ENCODE peak calls at places on chromosomes 13 and 19, in nine cellular contexts. B, A, S, X, E, J, D, O and N are unnamed samples.

GRCh38 chr19:15895876-15896430 is 1.9 kb downstream of the CYP4F2 start:
- DNase-seq in B (no peak), A (no peak), S (no peak), X (no peak), E (no peak), J (no peak), D (no peak), O (no peak), N (no peak)

GRCh38 chr13:113584870-113585671 is 518 bp downstream of the TFDP1 start:
- DNase-seq in B (peak), A (peak), S (no peak), X (no peak), E (no peak), J (peak), D (peak), O (peak), N (no peak)

GRCh38 chr13:70835349-70835748 is 727.1 kb upstream of the KLHL1 start:
- DNase-seq in B (no peak), A (no peak), S (no peak), X (no peak), E (no peak), J (no peak), D (no peak), O (no peak), N (no peak)

GRCh38 chr13:28753208-28753892 is 34.6 kb upstream of the SLC46A3 start:
- DNase-seq in B (peak), A (no peak), S (peak), X (peak), E (peak), J (peak), D (no peak), O (peak), N (peak)

GRCh38 chr13:50124536-50125305 is 109.5 kb downstream of the KCNRG start:
- DNase-seq in B (peak), A (peak), S (no peak), X (peak), E (no peak), J (peak), D (peak), O (peak), N (no peak)

GRCh38 chr19:4369888-4370260 is 26.5 kb downstream of the MPND start:
- DNase-seq in B (no peak), A (peak), S (no peak), X (peak), E (no peak), J (no peak), D (peak), O (no peak), N (no peak)

GRCh38 chr13:113666951-113667701 is at the start of gene GRK1:
- DNase-seq in B (no peak), A (peak), S (no peak), X (no peak), E (no peak), J (no peak), D (no peak), O (peak), N (no peak)

GRCh38 chr19:35883920-35884319 is 15.5 kb downstream of the APLP1 start:
- DNase-seq in B (no peak), A (no peak), S (no peak), X (no peak), E (no peak), J (no peak), D (no peak), O (no peak), N (no peak)

GRCh38 chr13:73248711-73249580 is 190.1 kb downstream of the KLF5 start:
- DNase-seq in B (peak), A (no peak), S (no peak), X (peak), E (no peak), J (peak), D (no peak), O (no peak), N (no peak)

GRCh38 chr19:32404213-32404938 is 1.2 kb upstream of the DPY19L3 start:
- DNase-seq in B (peak), A (no peak), S (no peak), X (no peak), E (no peak), J (peak), D (no peak), O (no peak), N (no peak)

GRCh38 chr13:69524459-69525155 is 583.0 kb upstream of the ATXN8OS start:
- DNase-seq in B (peak), A (no peak), S (no peak), X (no peak), E (no peak), J (no peak), D (no peak), O (no peak), N (no peak)

GRCh38 chr19:28136796-28137195 is 1076.2 kb downstream of the UQCRFS1 start:
- DNase-seq in B (no peak), A (no peak), S (no peak), X (no peak), E (no peak), J (no peak), D (no peak), O (no peak), N (no peak)

GRCh38 chr13:50529154-50529882 is 314.2 kb downstream of the DLEU7 start:
- DNase-seq in B (peak), A (peak), S (peak), X (peak), E (no peak), J (peak), D (no peak), O (peak), N (peak)

GRCh38 chr13:30045916-30046704 is 195.7 kb upstream of the UBL3 start:
- DNase-seq in B (peak), A (no peak), S (peak), X (peak), E (peak), J (no peak), D (no peak), O (no peak), N (no peak)

GRCh38 chr13:48231080-48231479 is 1.9 kb upstream of the ITM2B start:
- DNase-seq in B (peak), A (no peak), S (no peak), X (no peak), E (no peak), J (no peak), D (no peak), O (no peak), N (no peak)

GRCh38 chr13:79791471-79792042 is 310.6 kb downstream of the NDFIP2 start:
- DNase-seq in B (no peak), A (peak), S (no peak), X (no peak), E (no peak), J (no peak), D (no peak), O (no peak), N (no peak)

GRCh38 chr19:7200739-7201138 is 93.5 kb downstream of the INSR start:
- DNase-seq in B (no peak), A (no peak), S (no peak), X (no peak), E (no peak), J (no peak), D (no peak), O (no peak), N (no peak)

GRCh38 chr19:54477650-54478049 is 4.6 kb upstream of the CDC42EP5 start:
- DNase-seq in B (no peak), A (no peak), S (no peak), X (no peak), E (no peak), J (no peak), D (no peak), O (no peak), N (no peak)

GRCh38 chr13:94711561-94712286 is 621 bp downstream of the SOX21 start:
- DNase-seq in B (peak), A (peak), S (no peak), X (peak), E (no peak), J (peak), D (no peak), O (no peak), N (no peak)

GRCh38 chr13:99265162-99265822 is 7.1 kb upstream of the GPR18 start:
- DNase-seq in B (no peak), A (no peak), S (no peak), X (no peak), E (no peak), J (no peak), D (no peak), O (no peak), N (no peak)

GRCh38 chr19:611506-611869 is 21.8 kb downstream of the HCN2 start:
- DNase-seq in B (peak), A (no peak), S (peak), X (peak), E (peak), J (no peak), D (no peak), O (no peak), N (no peak)

GRCh38 chr13:47039106-47039505 is 142.3 kb upstream of the HTR2A start:
- DNase-seq in B (peak), A (no peak), S (peak), X (peak), E (no peak), J (no peak), D (no peak), O (no peak), N (peak)

GRCh38 chr13:42969558-42970172 is 22.4 kb downstream of the EPSTI1 start:
- DNase-seq in B (peak), A (peak), S (peak), X (peak), E (peak), J (peak), D (peak), O (peak), N (peak)

GRCh38 chr19:18385675-18386542 is at the start of gene GDF15:
- DNase-seq in B (peak), A (peak), S (peak), X (peak), E (no peak), J (peak), D (peak), O (peak), N (peak)

GRCh38 chr19:17420267-17420924 is 549 bp downstream of the MVB12A start:
- DNase-seq in B (no peak), A (peak), S (no peak), X (no peak), E (no peak), J (peak), D (peak), O (peak), N (no peak)

GRCh38 chr19:1609680-1610474 is 4.6 kb upstream of the UQCR11 start:
- DNase-seq in B (no peak), A (no peak), S (no peak), X (no peak), E (no peak), J (no peak), D (no peak), O (no peak), N (no peak)

GRCh38 chr19:35545855-35546381 is 492 bp downstream of the TMEM147 start:
- DNase-seq in B (peak), A (no peak), S (no peak), X (no peak), E (no peak), J (peak), D (peak), O (peak), N (no peak)

GRCh38 chr19:30701178-30701577 is 329.0 kb downstream of the ZNF536 start:
- DNase-seq in B (no peak), A (no peak), S (no peak), X (no peak), E (no peak), J (no peak), D (no peak), O (no peak), N (no peak)

GRCh38 chr13:86135856-86136255 is 336.6 kb upstream of the SLITRK6 start:
- DNase-seq in B (no peak), A (no peak), S (no peak), X (no peak), E (no peak), J (no peak), D (no peak), O (no peak), N (no peak)

GRCh38 chr19:49086296-49086695 is 1.0 kb downstream of the SNRNP70 start:
- DNase-seq in B (no peak), A (no peak), S (no peak), X (no peak), E (no peak), J (no peak), D (no peak), O (no peak), N (no peak)

GRCh38 chr19:900302-901111 is 7.2 kb downstream of the RNU6-9 start:
- DNase-seq in B (no peak), A (peak), S (no peak), X (no peak), E (no peak), J (no peak), D (peak), O (no peak), N (no peak)

GRCh38 chr13:110314516-110315245 is 7.6 kb downstream of the COL4A2 start:
- DNase-seq in B (no peak), A (no peak), S (no peak), X (no peak), E (no peak), J (no peak), D (no peak), O (peak), N (no peak)

GRCh38 chr19:56927791-56928207 is 87.3 kb upstream of the PEG3 start:
- DNase-seq in B (no peak), A (no peak), S (no peak), X (no peak), E (no peak), J (no peak), D (no peak), O (no peak), N (no peak)

GRCh38 chr19:28076628-28077027 is 1136.3 kb downstream of the UQCRFS1 start:
- DNase-seq in B (no peak), A (no peak), S (no peak), X (no peak), E (no peak), J (no peak), D (no peak), O (no peak), N (no peak)

GRCh38 chr19:21569497-21569870 is 64.1 kb downstream of the ZNF429 start:
- DNase-seq in B (peak), A (no peak), S (no peak), X (no peak), E (no peak), J (no peak), D (no peak), O (peak), N (peak)

GRCh38 chr19:5691930-5692784 is 2.1 kb downstream of the RPL36 start:
- DNase-seq in B (no peak), A (peak), S (no peak), X (no peak), E (no peak), J (no peak), D (peak), O (no peak), N (no peak)

GRCh38 chr13:48976677-48977625 is 1.2 kb downstream of the FNDC3A start:
- DNase-seq in B (peak), A (no peak), S (no peak), X (peak), E (no peak), J (no peak), D (peak), O (no peak), N (no peak)

GRCh38 chr19:8573316-8573715 is 3.9 kb downstream of the MYO1F start:
- DNase-seq in B (no peak), A (no peak), S (no peak), X (no peak), E (no peak), J (no peak), D (no peak), O (no peak), N (no peak)
- TF ChIP-seq CTCF in B (no peak), A (no peak), S (no peak), X (no peak), E (no peak), J (no peak), D (no peak), O (no peak), N (no peak)

GRCh38 chr13:44626176-44626575 is 50.0 kb upstream of the TSC22D1 start:
- DNase-seq in B (no peak), A (no peak), S (no peak), X (no peak), E (no peak), J (no peak), D (no peak), O (no peak), N (no peak)
- TF ChIP-seq CTCF in B (no peak), A (no peak), S (no peak), X (no peak), E (no peak), J (no peak), D (no peak), O (no peak), N (no peak)

GRCh38 chr19:43774103-43774939 is 6.5 kb downstream of the KCNN4 start:
- DNase-seq in B (peak), A (peak), S (peak), X (peak), E (no peak), J (no peak), D (no peak), O (no peak), N (no peak)
- TF ChIP-seq CTCF in B (peak), A (no peak), S (peak), X (peak), E (peak), J (no peak), D (no peak), O (peak), N (peak)

DNA sequence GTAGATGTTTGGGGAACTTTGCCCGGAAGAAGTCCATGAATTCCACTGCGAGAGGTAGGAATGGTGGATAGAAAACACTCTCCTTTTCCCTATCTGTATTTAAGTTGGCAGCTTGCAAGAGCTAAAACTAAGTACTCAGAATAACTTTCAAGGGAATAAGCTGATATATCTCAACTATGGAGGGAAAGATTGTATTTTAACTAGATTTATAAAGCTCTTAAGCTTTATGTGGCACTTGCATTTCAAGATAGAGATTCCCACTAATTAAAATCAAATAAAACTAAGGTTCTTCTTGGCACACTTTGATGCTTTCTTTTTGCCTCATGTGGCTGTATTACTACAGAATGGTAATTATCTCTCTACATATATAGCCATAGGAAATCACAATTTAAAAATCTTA is 149.7 kb upstream of the STARD13 start:
- DNase-seq in B (no peak), A (no peak), S (no peak), X (no peak), E (no peak), J (no peak), D (no peak), O (no peak), N (no peak)
- TF ChIP-seq CTCF in B (no peak), A (no peak), S (no peak), X (no peak), E (no peak), J (no peak), D (no peak), O (no peak), N (no peak)

GRCh38 chr13:81106348-81106747 is 765.4 kb upstream of the SPRY2 start:
- DNase-seq in B (no peak), A (no peak), S (no peak), X (no peak), E (no peak), J (no peak), D (no peak), O (no peak), N (no peak)
- TF ChIP-seq CTCF in B (no peak), A (no peak), S (no peak), X (no peak), E (no peak), J (no peak), D (no peak), O (no peak), N (no peak)

GRCh38 chr19:58581227-58582141 is 8.3 kb upstream of the MZF1 start:
- DNase-seq in B (peak), A (peak), S (peak), X (peak), E (peak), J (no peak), D (peak), O (peak), N (peak)
- TF ChIP-seq CTCF in B (peak), A (peak), S (peak), X (peak), E (peak), J (no peak), D (peak), O (peak), N (peak)

DNA sequence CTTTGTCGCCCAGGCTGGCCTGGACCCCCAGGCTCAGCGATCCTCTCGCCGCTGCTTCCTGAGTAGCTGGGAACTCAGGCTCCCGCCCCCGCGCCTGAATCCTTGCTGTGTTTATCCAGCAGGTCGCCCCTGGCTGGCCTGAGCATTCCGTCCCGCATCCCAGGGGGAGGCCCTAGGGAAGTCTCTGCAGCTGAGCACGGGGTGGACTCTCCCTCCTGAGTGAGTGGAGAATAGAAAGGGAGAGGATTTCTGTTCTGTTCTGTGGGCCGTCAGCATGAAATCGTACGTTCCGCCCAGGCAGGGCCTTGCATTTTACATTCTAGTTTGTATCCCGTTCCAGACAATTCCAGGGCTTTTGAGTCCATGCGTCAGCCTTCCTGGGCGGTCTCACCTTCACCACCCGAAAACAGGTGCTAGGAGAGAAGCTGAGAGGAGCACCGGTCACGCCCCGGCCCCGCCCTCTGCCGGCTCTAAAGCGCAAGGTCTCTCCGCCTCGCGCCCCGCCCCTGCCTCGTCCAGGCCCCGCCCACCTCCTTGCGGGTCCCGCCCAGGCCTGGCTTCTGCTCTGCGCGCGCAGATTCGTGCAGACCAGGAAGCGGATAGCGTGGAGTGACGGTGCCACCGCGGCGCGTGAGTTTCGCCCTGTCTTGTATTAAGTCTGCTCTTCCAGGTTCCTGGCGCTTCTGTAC is at the start of gene ZNF761:
- DNase-seq in B (peak), A (peak), S (peak), X (peak), E (peak), J (peak), D (peak), O (peak), N (peak)
- TF ChIP-seq CTCF in B (peak), A (no peak), S (peak), X (peak), E (peak), J (peak), D (peak), O (peak), N (peak)

GRCh38 chr13:75643693-75644092 is 7.6 kb downstream of the LMO7 start:
- DNase-seq in B (no peak), A (no peak), S (no peak), X (peak), E (no peak), J (no peak), D (no peak), O (no peak), N (no peak)
- TF ChIP-seq CTCF in B (no peak), A (no peak), S (no peak), X (no peak), E (no peak), J (no peak), D (no peak), O (no peak), N (no peak)

DNA sequence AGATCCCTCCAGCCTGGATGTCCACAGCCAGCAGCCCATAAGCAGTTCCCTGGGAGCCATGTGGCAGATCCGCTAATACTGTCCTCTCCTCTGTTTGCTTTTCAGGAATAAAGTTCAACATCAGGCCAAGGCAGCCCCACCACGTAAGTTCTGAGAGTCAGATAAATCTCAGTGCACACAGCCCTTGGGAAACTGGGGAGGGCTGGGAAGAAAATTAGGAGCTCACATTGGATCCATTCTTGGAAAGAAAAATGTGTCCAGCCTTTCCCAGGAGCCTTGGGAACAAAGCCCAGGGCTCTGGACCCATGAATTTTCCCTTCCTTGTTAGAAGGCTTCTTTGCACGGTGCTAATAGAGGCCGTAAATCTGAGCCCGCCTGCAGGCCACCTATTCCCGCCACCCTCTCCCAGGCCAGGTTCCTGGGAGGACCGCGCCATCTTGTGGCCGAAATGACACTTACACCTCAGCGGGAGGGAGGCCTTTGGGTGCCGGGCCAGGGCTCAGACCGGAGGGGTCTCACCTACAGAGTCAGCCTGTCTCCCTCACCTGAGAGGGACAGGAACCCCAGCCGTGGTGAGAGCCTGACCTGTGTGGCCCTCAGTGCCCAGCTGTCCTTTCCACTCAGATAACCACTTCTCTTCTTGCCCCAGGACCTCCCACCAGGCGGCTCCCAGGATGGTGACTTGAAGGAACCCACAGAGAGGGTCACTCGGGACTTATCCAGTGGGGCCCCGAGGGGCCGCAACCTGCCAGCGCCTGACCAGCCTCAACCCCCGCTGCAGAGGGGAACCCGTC is 25.2 kb upstream of the KCTD15 start:
- DNase-seq in B (peak), A (peak), S (peak), X (peak), E (no peak), J (peak), D (peak), O (no peak), N (peak)
- TF ChIP-seq CTCF in B (peak), A (peak), S (peak), X (peak), E (peak), J (peak), D (peak), O (peak), N (peak)